ENCODE peak calls at places on chromosome 22, in four cellular contexts. U is lung, N is MM.1S, Y is IMR-90. T is an unnamed sample.

GRCh38 chr22:49483281-49483905 is 344.3 kb downstream of the BRD1 start:
- DNase-seq in U (no peak), N (no peak), Y (no peak), T (no peak)

GRCh38 chr22:48754611-48755331 is 1072.9 kb downstream of the BRD1 start:
- DNase-seq in U (peak), N (no peak), Y (no peak), T (no peak)

GRCh38 chr22:42330953-42331525 is 60.6 kb upstream of the TCF20 start:
- DNase-seq in U (no peak), N (no peak), Y (no peak), T (no peak)

GRCh38 chr22:42688241-42688913 is 32.3 kb downstream of the A4GALT start:
- DNase-seq in U (peak), N (no peak), Y (peak), T (no peak)

GRCh38 chr22:23207786-23208325 is 27.5 kb downstream of the BCR start:
- DNase-seq in U (no peak), N (no peak), Y (no peak), T (no peak)

GRCh38 chr22:24284747-24285203 is 14.1 kb downstream of the SPECC1L start:
- DNase-seq in U (no peak), N (no peak), Y (peak), T (no peak)

GRCh38 chr22:37454857-37455686 is 27.8 kb upstream of the ELFN2 start:
- DNase-seq in U (peak), N (no peak), Y (peak), T (no peak)

GRCh38 chr22:29014301-29014700 is 47.3 kb downstream of the C22orf31 start:
- DNase-seq in U (no peak), N (no peak), Y (no peak), T (no peak)

GRCh38 chr22:17213976-17214375 is 5.3 kb downstream of the ADA2 start:
- DNase-seq in U (peak), N (peak), Y (peak), T (no peak)

GRCh38 chr22:26906464-26906863 is 249.1 kb downstream of the MIAT start:
- DNase-seq in U (no peak), N (no peak), Y (no peak), T (no peak)

GRCh38 chr22:22681221-22681739 is 36.9 kb downstream of the GGTLC2 start:
- DNase-seq in U (no peak), N (no peak), Y (peak), T (no peak)

GRCh38 chr22:37801946-37802309 is 5.8 kb upstream of the GCAT start:
- DNase-seq in U (no peak), N (no peak), Y (no peak), T (no peak)

GRCh38 chr22:30564766-30565118 is 9.7 kb downstream of the GAL3ST1 start:
- DNase-seq in U (no peak), N (no peak), Y (no peak), T (no peak)

GRCh38 chr22:22750335-22751042 is 106.1 kb downstream of the GGTLC2 start:
- DNase-seq in U (no peak), N (no peak), Y (no peak), T (no peak)

GRCh38 chr22:26894766-26895485 is 237.5 kb downstream of the MIAT start:
- DNase-seq in U (peak), N (no peak), Y (peak), T (no peak)

DNA sequence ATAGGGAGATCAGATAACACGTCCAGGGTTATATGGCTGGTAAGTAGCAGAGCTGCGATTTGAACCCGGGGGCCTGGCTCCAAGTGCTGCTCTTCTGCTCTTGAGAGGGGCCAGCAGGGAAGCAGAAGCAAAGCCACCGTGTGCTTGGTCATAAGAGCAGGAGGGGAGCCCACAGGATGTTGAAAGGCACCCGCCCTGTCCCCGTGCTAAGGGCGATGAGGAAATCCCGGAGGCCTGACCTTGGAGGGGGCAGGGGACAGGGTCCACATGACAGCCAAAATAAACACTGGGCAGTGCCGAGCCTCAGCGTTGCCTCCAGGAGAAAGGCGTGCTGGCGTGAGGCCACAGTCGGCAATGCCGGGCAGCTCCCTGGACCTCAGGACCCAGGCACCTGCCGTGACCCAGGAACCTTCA is 28.8 kb downstream of the TOM1 start:
- DNase-seq in U (peak), N (no peak), Y (no peak), T (no peak)
- TF ChIP-seq CTCF in U (no peak), N (no peak), Y (no peak), T (no peak)

DNA sequence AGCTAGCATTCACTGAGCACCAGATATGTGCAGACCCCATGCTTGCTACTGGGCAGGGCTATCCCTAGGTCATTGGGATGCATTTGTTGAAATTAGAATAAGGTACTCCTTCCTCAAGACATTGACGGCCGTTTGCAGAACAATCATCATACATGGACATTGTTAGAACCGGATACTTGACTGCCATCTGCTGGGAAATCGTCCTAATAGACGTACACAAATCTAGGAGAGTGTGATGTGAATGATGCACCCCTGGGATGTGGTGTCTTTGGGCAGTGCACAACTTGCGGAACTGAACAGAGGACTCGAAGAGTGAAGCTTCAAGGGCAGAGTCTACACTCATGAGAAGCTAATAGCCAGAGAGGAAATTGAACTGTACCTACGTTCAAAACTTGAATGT is 35.9 kb downstream of the MYO18B start:
- DNase-seq in U (no peak), N (no peak), Y (peak), T (peak)
- TF ChIP-seq CTCF in U (no peak), N (peak), Y (peak), T (peak)

DNA sequence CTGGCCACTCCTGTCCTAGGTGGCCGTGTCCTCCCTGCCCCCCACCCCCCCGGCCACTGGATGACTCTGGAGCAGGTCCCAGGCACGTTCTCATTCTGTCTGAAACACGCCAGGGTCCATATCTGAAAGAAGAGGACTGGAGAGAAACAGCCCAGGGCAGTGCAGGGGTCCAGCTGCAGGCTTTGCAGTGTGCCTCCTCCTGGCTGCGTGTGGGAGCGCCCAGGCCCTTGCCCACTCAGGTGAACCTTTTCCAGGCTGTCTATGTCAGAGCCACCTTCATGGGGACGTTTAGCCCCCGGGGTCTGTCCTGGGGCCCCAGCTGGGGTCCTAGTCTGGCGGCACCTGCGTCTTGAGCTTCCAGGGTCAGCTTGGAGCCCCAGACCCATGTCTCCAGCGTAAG is 15.6 kb downstream of the GRAMD4 start:
- DNase-seq in U (no peak), N (no peak), Y (no peak), T (no peak)
- TF ChIP-seq CTCF in U (no peak), N (no peak), Y (no peak), T (no peak)

GRCh38 chr22:44384981-44385610 is 72.3 kb upstream of the SHISAL1 start:
- DNase-seq in U (no peak), N (no peak), Y (no peak), T (no peak)

GRCh38 chr22:44386386-44387035 is 73.8 kb upstream of the SHISAL1 start:
- DNase-seq in U (no peak), N (no peak), Y (no peak), T (no peak)

GRCh38 chr22:44385781-44386180 is 73.0 kb upstream of the SHISAL1 start:
- DNase-seq in U (no peak), N (no peak), Y (no peak), T (no peak)

GRCh38 chr22:44389181-44389580 is 76.4 kb upstream of the SHISAL1 start:
- DNase-seq in U (no peak), N (no peak), Y (no peak), T (no peak)

GRCh38 chr22:44387486-44387885 is 74.7 kb upstream of the SHISAL1 start:
- DNase-seq in U (no peak), N (no peak), Y (no peak), T (no peak)
- TF ChIP-seq CTCF in U (no peak), N (no peak), Y (no peak), T (no peak)

GRCh38 chr22:21568207-21569075 is 927 bp downstream of the UBE2L3 start:
- DNase-seq in U (no peak), N (peak), Y (peak), T (peak)
- TF ChIP-seq CTCF in U (no peak), N (no peak), Y (no peak), T (no peak)

GRCh38 chr22:39243443-39244072 is 1.2 kb downstream of the PDGFB start:
- DNase-seq in U (no peak), N (peak), Y (no peak), T (no peak)

GRCh38 chr22:39242809-39243442 is 1.9 kb downstream of the PDGFB start:
- DNase-seq in U (no peak), N (peak), Y (no peak), T (no peak)

GRCh38 chr22:39244496-39245129 is at the start of gene PDGFB:
- DNase-seq in U (no peak), N (peak), Y (no peak), T (no peak)

GRCh38 chr22:39245130-39246039 is 603 bp upstream of the PDGFB start:
- DNase-seq in U (no peak), N (no peak), Y (no peak), T (no peak)

DNA sequence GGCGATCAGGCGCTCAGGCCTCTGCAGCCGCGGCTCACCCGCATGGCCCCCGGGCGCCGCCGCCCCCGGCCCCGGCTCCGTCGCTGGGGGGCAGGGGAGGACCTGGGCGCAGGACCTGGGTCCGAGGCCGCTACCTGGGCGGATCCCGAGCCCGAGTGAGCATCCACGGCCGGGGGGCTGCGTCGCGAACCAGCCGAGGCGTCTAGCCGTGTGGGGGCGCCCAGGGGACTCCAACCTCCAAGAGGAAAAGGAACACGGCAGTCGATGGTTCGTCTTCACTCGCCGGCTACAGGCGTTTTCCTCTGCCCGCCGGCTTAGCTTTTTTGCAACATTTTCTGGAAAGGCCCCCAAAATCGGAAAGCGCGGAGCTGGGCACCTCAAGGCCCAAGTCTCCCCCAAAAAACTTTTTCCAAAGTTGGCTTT is 698 bp downstream of the PDGFB start:
- DNase-seq in U (no peak), N (peak), Y (no peak), T (no peak)
- TF ChIP-seq CTCF in U (no peak), N (no peak), Y (peak), T (no peak)

DNA sequence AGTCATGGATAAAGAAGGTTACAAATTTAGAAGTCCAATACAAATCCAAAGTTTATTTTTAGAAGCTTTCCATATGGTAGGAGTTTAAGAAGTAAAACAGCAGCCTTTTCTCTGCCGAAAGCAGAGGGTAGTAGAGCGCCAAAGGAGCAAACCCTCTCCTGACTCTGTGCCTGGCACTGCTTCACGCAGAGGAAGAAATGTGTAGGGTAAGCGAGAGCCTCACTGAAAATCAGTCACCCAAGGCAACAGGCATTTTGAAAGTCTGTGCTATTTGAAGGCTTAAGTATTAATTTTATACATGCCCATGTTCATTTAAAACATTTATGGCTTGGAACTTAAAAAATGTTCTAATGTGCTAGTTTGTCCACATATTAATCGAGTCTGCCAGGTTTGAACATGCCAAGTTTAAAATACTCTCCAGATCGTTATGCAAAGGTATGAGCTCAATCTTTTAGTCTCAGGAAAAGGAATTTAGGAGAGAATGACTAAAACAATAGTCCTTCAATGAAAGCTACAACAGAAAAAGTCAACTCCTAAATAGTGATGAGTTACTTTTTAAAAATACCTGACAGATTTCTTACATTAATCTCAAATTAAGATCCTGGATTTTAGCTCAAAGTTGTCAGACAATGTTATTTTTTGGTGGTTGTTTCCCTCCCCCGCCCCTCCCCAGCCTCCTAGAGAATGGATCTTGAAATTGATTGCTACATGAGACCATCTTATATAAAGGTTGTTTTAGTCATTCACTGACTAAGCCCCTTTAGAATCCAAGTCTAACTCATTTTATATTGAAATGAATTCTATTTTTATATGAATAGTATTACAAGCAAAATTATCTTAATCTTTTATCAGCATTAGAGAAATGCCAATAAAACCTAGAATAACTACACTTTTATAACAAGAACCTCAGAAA is 38.7 kb downstream of the MRTFA start:
- DNase-seq in U (no peak), N (no peak), Y (peak), T (no peak)
- TF ChIP-seq CTCF in U (no peak), N (no peak), Y (no peak), T (no peak)

GRCh38 chr22:20186183-20186870 is 35.5 kb upstream of the CCDC188 start:
- DNase-seq in U (no peak), N (no peak), Y (no peak), T (no peak)

GRCh38 chr22:20185750-20186149 is 34.9 kb upstream of the CCDC188 start:
- DNase-seq in U (no peak), N (no peak), Y (no peak), T (no peak)

GRCh38 chr22:20188567-20188877 is 37.7 kb upstream of the CCDC188 start:
- DNase-seq in U (no peak), N (no peak), Y (no peak), T (no peak)

GRCh38 chr22:20187777-20188566 is 37.1 kb upstream of the CCDC188 start:
- DNase-seq in U (no peak), N (no peak), Y (no peak), T (no peak)

DNA sequence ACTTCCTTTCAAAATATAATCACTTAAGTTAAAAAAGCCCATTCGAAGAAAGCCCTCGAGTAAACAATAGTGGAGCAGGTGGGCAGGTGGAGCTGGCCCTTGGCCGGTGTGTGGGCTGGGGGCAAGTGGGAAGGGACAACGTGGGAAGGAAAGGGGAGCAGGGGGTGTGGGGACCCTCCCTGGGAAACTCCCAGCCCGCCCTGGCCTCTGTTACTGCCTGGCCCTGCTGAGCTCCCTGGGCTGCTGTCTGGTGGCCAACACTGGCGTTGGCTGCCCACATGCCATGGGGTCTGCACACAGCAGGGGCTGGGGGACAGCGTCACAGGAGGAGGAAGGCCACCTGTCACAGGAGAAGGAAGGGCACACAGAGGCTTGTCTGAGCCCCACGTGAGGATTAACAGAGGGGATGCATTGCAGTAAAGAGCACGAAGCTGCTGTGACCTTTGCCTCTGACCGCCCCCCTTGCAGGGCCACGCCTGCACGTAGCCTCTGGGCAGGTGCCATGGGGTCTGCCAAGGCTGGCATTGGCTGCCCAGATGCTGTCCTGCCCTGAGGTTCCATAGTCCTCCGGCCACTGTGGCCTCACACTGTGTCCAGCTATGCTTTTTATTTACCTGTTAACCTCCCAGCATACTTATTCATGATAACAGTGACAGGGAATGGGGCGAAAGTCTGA is 36.2 kb upstream of the CCDC188 start:
- DNase-seq in U (no peak), N (no peak), Y (no peak), T (no peak)
- TF ChIP-seq CTCF in U (no peak), N (no peak), Y (no peak), T (no peak)

T was measured in GM10248.